ENCODE peak calls at places on chromosome 20, in seven cellular contexts. D is IMR-90, F is HCT116, V is A549, C is H1, H is K562, W is GM12878. M is an unnamed sample.
A peak's percentile ranks its signal among the peaks of the same experiment; 100 is the strongest.

GRCh38 chr20:18613553-18613952 is 25.7 kb downstream of the DTD1 start:
- DNase-seq in H (no peak), C (no peak), W (no peak), V (peak; percentile 9), F (no peak), D (peak; percentile 29), M (no peak)

GRCh38 chr20:62002882-62003480 is 62.7 kb downstream of the TAF4 start:
- DNase-seq in V (no peak), C (no peak), F (no peak), H (no peak), W (no peak), D (no peak), M (peak; percentile 51)

GRCh38 chr20:34084227-34084923 is 27.7 kb downstream of the EIF2S2 start:
- DNase-seq in W (no peak), H (peak; percentile 53), D (no peak), V (no peak), F (no peak), C (no peak), M (no peak)

GRCh38 chr20:361562-361961 is 14.7 kb downstream of the NRSN2 start:
- DNase-seq in F (no peak), C (no peak), V (no peak), H (no peak), D (no peak), W (no peak), M (no peak)

GRCh38 chr20:20212675-20213096 is 155.2 kb upstream of the INSM1 start:
- DNase-seq in V (no peak), D (no peak), H (no peak), W (no peak), F (no peak), C (no peak), M (no peak)

GRCh38 chr20:47330933-47331708 is 25.4 kb downstream of the ZMYND8 start:
- DNase-seq in V (peak; percentile 82), F (peak; percentile 76), D (peak; percentile 92), C (no peak), W (no peak), H (peak; percentile 94), M (no peak)

GRCh38 chr20:46060975-46061374 is 28.8 kb downstream of the NCOA5 start:
- DNase-seq in D (no peak), F (no peak), W (no peak), C (no peak), V (no peak), H (no peak), M (no peak)

GRCh38 chr20:33945391-33946079 is 48.2 kb upstream of the RALY start:
- DNase-seq in H (no peak), C (no peak), W (no peak), F (no peak), D (peak; percentile 93), V (no peak), M (peak; percentile 55)

GRCh38 chr20:46507760-46508407 is 5.5 kb downstream of the ZNF334 start:
- DNase-seq in D (no peak), V (no peak), C (no peak), H (no peak), W (no peak), F (no peak), M (no peak)

GRCh38 chr20:33835773-33836172 is 24.6 kb downstream of the CHMP4B start:
- DNase-seq in C (no peak), H (no peak), D (no peak), W (no peak), V (no peak), F (no peak), M (no peak)

GRCh38 chr20:1185781-1186334 is 1.1 kb upstream of the TMEM74B start:
- DNase-seq in H (peak; percentile 83), F (peak; percentile 34), W (no peak), V (peak; percentile 81), C (peak; percentile 21), D (peak; percentile 26), M (peak; percentile 63)

GRCh38 chr20:56503911-56504310 is 20.6 kb upstream of the FAM209A start:
- DNase-seq in W (no peak), D (no peak), F (no peak), C (no peak), H (no peak), V (no peak), M (no peak)

GRCh38 chr20:20786428-20786827 is 74.0 kb upstream of the RALGAPA2 start:
- DNase-seq in C (no peak), V (no peak), F (no peak), D (no peak), W (no peak), H (no peak), M (no peak)

GRCh38 chr20:38985603-38986170 is 23.5 kb downstream of the DHX35 start:
- DNase-seq in D (peak; percentile 73), H (no peak), C (no peak), W (peak; percentile 20), V (no peak), F (no peak), M (peak; percentile 73)

GRCh38 chr20:6580486-6580885 is 187.0 kb upstream of the BMP2 start:
- DNase-seq in F (no peak), W (no peak), D (no peak), C (no peak), V (no peak), H (no peak), M (no peak)
- TF ChIP-seq CEBPB in F (no peak), W (no peak), D (no peak), C (no peak), V (no peak), H (no peak), M (no peak)

GRCh38 chr20:53773792-53774371 is 180.2 kb upstream of the ZNF217 start:
- DNase-seq in C (no peak), V (peak; percentile 91), F (peak; percentile 60), W (no peak), D (peak; percentile 97), H (no peak), M (peak; percentile 66)
- H3K4me2 ChIP-seq in C (no peak overlapping the region), V (peak overlapping the region; percentile 77), F (peak overlapping the region; percentile 68), W (no peak overlapping the region), D (peak overlapping the region; percentile 70), H (no peak overlapping the region), M (peak overlapping the region; percentile 29)

DNA sequence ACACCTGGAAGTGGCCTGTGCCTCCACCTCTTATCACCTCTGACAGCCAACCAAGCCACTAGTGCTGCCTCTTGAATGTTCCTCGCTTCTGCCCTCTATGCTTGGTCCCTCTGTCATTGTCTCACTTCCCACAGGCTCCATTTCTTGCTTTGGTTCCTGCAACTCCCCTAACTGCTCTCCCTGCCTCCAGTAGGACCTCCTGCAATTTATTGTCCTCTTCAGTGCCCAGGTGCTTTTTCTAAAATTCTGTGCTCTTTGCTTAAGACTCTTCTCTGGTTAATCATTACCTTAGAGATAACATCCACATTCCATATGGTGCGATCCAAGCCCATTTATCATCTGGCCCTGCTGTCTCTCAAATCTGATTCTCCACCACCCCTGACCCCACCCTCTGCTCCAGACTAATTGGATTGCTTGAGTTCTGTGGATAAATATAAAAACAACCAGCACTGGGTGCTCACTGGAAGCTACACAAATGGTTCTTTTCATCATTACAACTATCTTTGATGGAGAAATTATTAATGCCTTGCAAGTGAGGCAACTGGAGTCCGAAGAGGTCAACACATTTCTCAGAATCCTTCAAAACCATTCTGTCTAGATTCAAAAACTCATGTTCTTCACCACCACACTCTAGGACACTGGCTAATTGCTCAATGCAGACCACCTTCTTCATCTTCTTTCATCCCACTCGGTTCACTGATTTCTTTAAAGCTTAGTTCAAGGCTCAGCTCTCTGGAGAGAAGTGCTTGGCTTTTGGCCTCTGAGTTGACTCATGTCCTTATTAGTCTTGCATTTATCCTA is 47.2 kb downstream of the FOXA2 start:
- DNase-seq in F (no peak), D (no peak), V (no peak), H (no peak), C (no peak), W (no peak), M (peak; percentile 87)
- TF ChIP-seq CEBPB in F (no peak), D (no peak), V (no peak), H (no peak), C (no peak), W (no peak), M (no peak)

GRCh38 chr20:44053046-44053445 is 133.9 kb downstream of the JPH2 start:
- DNase-seq in V (no peak), D (no peak), F (no peak), C (no peak), W (no peak), H (no peak), M (no peak)
- H3K4me2 ChIP-seq in V (no peak overlapping the region), D (no peak overlapping the region), F (no peak overlapping the region), C (no peak overlapping the region), W (no peak overlapping the region), H (no peak overlapping the region), M (no peak overlapping the region)

GRCh38 chr20:57695012-57695411 is 14.8 kb downstream of the PMEPA1 start:
- DNase-seq in D (no peak), C (no peak), V (no peak), F (peak; percentile 48), W (no peak), H (no peak), M (no peak)

GRCh38 chr20:57694481-57694880 is 15.3 kb downstream of the PMEPA1 start:
- DNase-seq in D (no peak), V (no peak), W (no peak), F (no peak), C (no peak), H (no peak), M (no peak)

GRCh38 chr20:57692393-57692792 is 17.4 kb downstream of the PMEPA1 start:
- DNase-seq in C (no peak), F (no peak), D (no peak), W (no peak), V (no peak), H (no peak), M (no peak)

GRCh38 chr20:57693670-57694329 is 16.0 kb downstream of the PMEPA1 start:
- DNase-seq in H (no peak), W (no peak), F (no peak), D (no peak), V (no peak), C (no peak), M (no peak)

GRCh38 chr20:57693002-57693582 is 16.7 kb downstream of the PMEPA1 start:
- DNase-seq in F (peak; percentile 62), W (no peak), H (no peak), V (no peak), D (no peak), C (no peak), M (no peak)
- TF ChIP-seq CEBPB in F (peak; percentile 67), W (no peak), H (no peak), V (no peak), D (no peak), C (no peak), M (no peak)

DNA sequence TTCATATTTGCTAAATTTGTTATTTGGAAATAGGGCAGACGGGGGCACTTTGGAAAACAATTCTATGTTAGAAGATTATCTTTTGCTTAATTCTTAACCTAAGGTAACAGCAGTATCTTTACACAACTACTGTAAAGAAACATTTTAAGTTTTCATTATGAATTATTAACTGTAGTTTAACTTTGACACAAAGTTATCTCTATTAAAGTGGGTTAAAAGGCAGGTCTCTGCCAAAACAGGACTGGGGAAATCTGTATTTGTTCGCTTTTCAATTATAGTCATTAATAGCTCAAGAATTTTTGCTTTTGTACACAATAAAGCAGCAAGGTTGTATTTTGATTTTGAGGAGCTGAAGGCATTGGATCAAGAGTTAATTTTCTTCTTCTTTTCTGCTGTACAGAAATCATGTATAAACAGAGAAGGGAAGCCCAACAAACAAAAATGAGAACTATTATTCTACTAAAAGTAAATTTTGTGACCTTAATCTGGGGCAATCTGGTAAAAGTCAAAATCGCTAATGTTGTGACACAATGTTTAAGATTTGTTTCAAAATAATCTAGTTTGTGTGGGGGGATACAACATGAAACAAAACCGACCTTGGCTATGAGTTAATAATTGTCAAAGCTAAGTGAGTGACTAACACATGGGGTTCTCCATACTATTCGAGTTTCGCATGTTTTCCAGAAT is 2.9 kb downstream of the STAU1 start:
- DNase-seq in D (no peak), C (no peak), V (peak; percentile 41), F (no peak), H (no peak), W (no peak), M (peak; percentile 93)
- H3K4me2 ChIP-seq in D (no peak overlapping the region), C (no peak overlapping the region), V (peak overlapping the region; percentile 85), F (no peak overlapping the region), H (peak overlapping the region; percentile 97), W (peak overlapping the region; percentile 78), M (peak overlapping the region; percentile 81)

GRCh38 chr20:58225490-58226200 is 2.8 kb downstream of the ANKRD60 start:
- DNase-seq in V (no peak), H (no peak), W (no peak), D (no peak), C (no peak), F (no peak), M (no peak)
- TF ChIP-seq CEBPB in V (no peak), H (no peak), W (no peak), D (no peak), C (no peak), F (no peak), M (no peak)

M was measured in HepG2.